ENCODE peak calls at places on chromosomes 5 and 9, in four cellular contexts. One of them, this sample, is unnamed.

GRCh38 chr9:122195875-122196274 is 32.9 kb downstream of the LHX6 start:
- DNase-seq in lung microvascular endothelial cell: no peak
- DNase-seq in activated CD4-positive, alpha-beta T cell treated with anti-CD3 and anti-CD28 coated beads, Interleukin-2, amount 50 U/mL, for 1 hour: no peak
- DNase-seq in Ammon's horn: no peak
- DNase-seq in this sample: no peak

GRCh38 chr5:91281409-91281808 is 101.7 kb downstream of the ARRDC3 start:
- DNase-seq in Ammon's horn: no peak
- DNase-seq in activated CD4-positive, alpha-beta T cell treated with anti-CD3 and anti-CD28 coated beads, Interleukin-2, amount 50 U/mL, for 1 hour: no peak
- DNase-seq in lung microvascular endothelial cell: peak
- DNase-seq in this sample: peak

GRCh38 chr5:9015937-9016270 is 530.0 kb downstream of the SEMA5A start:
- DNase-seq in lung microvascular endothelial cell: no peak
- DNase-seq in activated CD4-positive, alpha-beta T cell treated with anti-CD3 and anti-CD28 coated beads, Interleukin-2, amount 50 U/mL, for 1 hour: no peak
- DNase-seq in Ammon's horn: no peak
- DNase-seq in this sample: no peak

GRCh38 chr9:122536138-122536537 is 9.0 kb upstream of the OR1N1 start:
- DNase-seq in activated CD4-positive, alpha-beta T cell treated with anti-CD3 and anti-CD28 coated beads, Interleukin-2, amount 50 U/mL, for 1 hour: no peak
- DNase-seq in Ammon's horn: no peak
- DNase-seq in lung microvascular endothelial cell: no peak
- DNase-seq in this sample: no peak

GRCh38 chr9:18864516-18864915 is 168.5 kb downstream of the SAXO1 start:
- DNase-seq in lung microvascular endothelial cell: no peak
- DNase-seq in Ammon's horn: no peak
- DNase-seq in activated CD4-positive, alpha-beta T cell treated with anti-CD3 and anti-CD28 coated beads, Interleukin-2, amount 50 U/mL, for 1 hour: no peak
- DNase-seq in this sample: no peak

GRCh38 chr9:134215709-134216448 is 51.5 kb upstream of the RNU6ATAC start:
- DNase-seq in activated CD4-positive, alpha-beta T cell treated with anti-CD3 and anti-CD28 coated beads, Interleukin-2, amount 50 U/mL, for 1 hour: no peak
- DNase-seq in lung microvascular endothelial cell: peak
- DNase-seq in Ammon's horn: peak
- DNase-seq in this sample: peak

GRCh38 chr5:134556994-134557393 is 31.5 kb downstream of the JADE2 start:
- DNase-seq in lung microvascular endothelial cell: no peak
- DNase-seq in Ammon's horn: no peak
- DNase-seq in activated CD4-positive, alpha-beta T cell treated with anti-CD3 and anti-CD28 coated beads, Interleukin-2, amount 50 U/mL, for 1 hour: no peak
- DNase-seq in this sample: no peak

GRCh38 chr5:125950012-125950411 is 473.2 kb upstream of the GRAMD2B start:
- DNase-seq in activated CD4-positive, alpha-beta T cell treated with anti-CD3 and anti-CD28 coated beads, Interleukin-2, amount 50 U/mL, for 1 hour: no peak
- DNase-seq in lung microvascular endothelial cell: peak
- DNase-seq in Ammon's horn: no peak
- DNase-seq in this sample: no peak

GRCh38 chr5:125276121-125276520 is 529.7 kb upstream of the ZNF608 start:
- DNase-seq in Ammon's horn: no peak
- DNase-seq in activated CD4-positive, alpha-beta T cell treated with anti-CD3 and anti-CD28 coated beads, Interleukin-2, amount 50 U/mL, for 1 hour: no peak
- DNase-seq in lung microvascular endothelial cell: no peak
- DNase-seq in this sample: no peak

GRCh38 chr9:4048441-4048840 is 251.4 kb downstream of the GLIS3 start:
- DNase-seq in Ammon's horn: peak
- DNase-seq in activated CD4-positive, alpha-beta T cell treated with anti-CD3 and anti-CD28 coated beads, Interleukin-2, amount 50 U/mL, for 1 hour: no peak
- DNase-seq in lung microvascular endothelial cell: peak
- DNase-seq in this sample: peak

GRCh38 chr5:154740957-154741356 is 14.2 kb upstream of the LARP1 start:
- DNase-seq in activated CD4-positive, alpha-beta T cell treated with anti-CD3 and anti-CD28 coated beads, Interleukin-2, amount 50 U/mL, for 1 hour: no peak
- DNase-seq in Ammon's horn: peak
- DNase-seq in lung microvascular endothelial cell: no peak
- DNase-seq in this sample: no peak

GRCh38 chr9:93076101-93076791 is 17.7 kb downstream of the SUSD3 start:
- DNase-seq in lung microvascular endothelial cell: no peak
- DNase-seq in Ammon's horn: no peak
- DNase-seq in activated CD4-positive, alpha-beta T cell treated with anti-CD3 and anti-CD28 coated beads, Interleukin-2, amount 50 U/mL, for 1 hour: no peak
- DNase-seq in this sample: no peak

GRCh38 chr5:33939863-33940262 is 3.7 kb downstream of the RXFP3 start:
- DNase-seq in Ammon's horn: peak
- DNase-seq in activated CD4-positive, alpha-beta T cell treated with anti-CD3 and anti-CD28 coated beads, Interleukin-2, amount 50 U/mL, for 1 hour: no peak
- DNase-seq in lung microvascular endothelial cell: no peak
- DNase-seq in this sample: no peak

GRCh38 chr9:76646249-76646648 is 118.0 kb upstream of the PCA3 start:
- DNase-seq in activated CD4-positive, alpha-beta T cell treated with anti-CD3 and anti-CD28 coated beads, Interleukin-2, amount 50 U/mL, for 1 hour: no peak
- DNase-seq in lung microvascular endothelial cell: peak
- DNase-seq in Ammon's horn: peak
- DNase-seq in this sample: no peak

This sample was measured in amniotic stem cell.